ENCODE peak calls at places on chromosome 13, in seven cellular contexts. One of them, this sample, is unnamed.

GRCh38 chr13:109159650-109160309 is 530.4 kb downstream of the MYO16 start:
- DNase-seq in transverse colon: no peak
- DNase-seq in IMR-90: no peak
- DNase-seq in tibial nerve: no peak
- DNase-seq in suprapubic skin: no peak
- DNase-seq in Peyer's patch: no peak
- DNase-seq in heart left ventricle: no peak
- DNase-seq in this sample: no peak

GRCh38 chr13:100147825-100148224 is 58.9 kb downstream of the PCCA start:
- DNase-seq in transverse colon: no peak
- DNase-seq in IMR-90: no peak
- DNase-seq in tibial nerve: no peak
- DNase-seq in suprapubic skin: no peak
- DNase-seq in Peyer's patch: no peak
- DNase-seq in heart left ventricle: no peak
- DNase-seq in this sample: no peak

GRCh38 chr13:46523972-46524737 is 28.8 kb upstream of the LRCH1 start:
- DNase-seq in transverse colon: no peak
- DNase-seq in IMR-90: no peak
- DNase-seq in tibial nerve: no peak
- DNase-seq in suprapubic skin: no peak
- DNase-seq in Peyer's patch: no peak
- DNase-seq in heart left ventricle: no peak
- DNase-seq in this sample: no peak

GRCh38 chr13:43546260-43546659 is 240.5 kb downstream of the ENOX1 start:
- DNase-seq in transverse colon: no peak
- DNase-seq in IMR-90: no peak
- DNase-seq in tibial nerve: no peak
- DNase-seq in suprapubic skin: no peak
- DNase-seq in Peyer's patch: no peak
- DNase-seq in heart left ventricle: peak
- DNase-seq in this sample: no peak

GRCh38 chr13:27405521-27406134 is 18.8 kb upstream of the GTF3A start:
- DNase-seq in transverse colon: peak
- DNase-seq in IMR-90: no peak
- DNase-seq in tibial nerve: no peak
- DNase-seq in suprapubic skin: no peak
- DNase-seq in Peyer's patch: peak
- DNase-seq in heart left ventricle: no peak
- DNase-seq in this sample: no peak

GRCh38 chr13:50375792-50376191 is 360.5 kb downstream of the KCNRG start:
- DNase-seq in transverse colon: no peak
- DNase-seq in IMR-90: peak
- DNase-seq in tibial nerve: no peak
- DNase-seq in suprapubic skin: no peak
- DNase-seq in Peyer's patch: no peak
- DNase-seq in heart left ventricle: no peak
- DNase-seq in this sample: peak

GRCh38 chr13:61414686-61415664 is 674 bp downstream of the PCDH20 start:
- DNase-seq in transverse colon: peak
- DNase-seq in IMR-90: no peak
- DNase-seq in tibial nerve: no peak
- DNase-seq in suprapubic skin: no peak
- DNase-seq in Peyer's patch: peak
- DNase-seq in heart left ventricle: peak
- DNase-seq in this sample: no peak

GRCh38 chr13:36725936-36726335 is 52.1 kb downstream of the SERTM1 start:
- DNase-seq in transverse colon: no peak
- DNase-seq in IMR-90: no peak
- DNase-seq in tibial nerve: no peak
- DNase-seq in suprapubic skin: no peak
- DNase-seq in Peyer's patch: no peak
- DNase-seq in heart left ventricle: no peak
- DNase-seq in this sample: no peak

GRCh38 chr13:98332222-98332621 is 155.2 kb upstream of the RNF113B start:
- DNase-seq in transverse colon: no peak
- DNase-seq in IMR-90: no peak
- DNase-seq in tibial nerve: no peak
- DNase-seq in suprapubic skin: no peak
- DNase-seq in Peyer's patch: no peak
- DNase-seq in heart left ventricle: no peak
- DNase-seq in this sample: no peak

GRCh38 chr13:106795847-106796246 is 227.9 kb upstream of the ARGLU1 start:
- DNase-seq in transverse colon: no peak
- DNase-seq in IMR-90: no peak
- DNase-seq in tibial nerve: no peak
- DNase-seq in suprapubic skin: no peak
- DNase-seq in Peyer's patch: no peak
- DNase-seq in heart left ventricle: no peak
- DNase-seq in this sample: no peak

GRCh38 chr13:73465629-73465974 is 406.8 kb downstream of the KLF5 start:
- DNase-seq in transverse colon: peak
- DNase-seq in IMR-90: peak
- DNase-seq in tibial nerve: no peak
- DNase-seq in suprapubic skin: no peak
- DNase-seq in Peyer's patch: no peak
- DNase-seq in heart left ventricle: no peak
- DNase-seq in this sample: peak

GRCh38 chr13:21813844-21814243 is 143.0 kb downstream of the FGF9 start:
- DNase-seq in transverse colon: no peak
- DNase-seq in IMR-90: no peak
- DNase-seq in tibial nerve: no peak
- DNase-seq in suprapubic skin: no peak
- DNase-seq in Peyer's patch: no peak
- DNase-seq in heart left ventricle: no peak
- DNase-seq in this sample: no peak

GRCh38 chr13:47798906-47799305 is 202.2 kb downstream of the SUCLA2 start:
- DNase-seq in transverse colon: no peak
- DNase-seq in IMR-90: peak
- DNase-seq in tibial nerve: no peak
- DNase-seq in suprapubic skin: no peak
- DNase-seq in Peyer's patch: no peak
- DNase-seq in heart left ventricle: no peak
- DNase-seq in this sample: peak

GRCh38 chr13:45179428-45179827 is 21.4 kb downstream of the KCTD4 start:
- DNase-seq in transverse colon: no peak
- DNase-seq in IMR-90: peak
- DNase-seq in tibial nerve: no peak
- DNase-seq in suprapubic skin: no peak
- DNase-seq in Peyer's patch: no peak
- DNase-seq in heart left ventricle: no peak
- DNase-seq in this sample: no peak

GRCh38 chr13:93217701-93218100 is 8.9 kb upstream of the GPC6 start:
- DNase-seq in transverse colon: no peak
- DNase-seq in IMR-90: no peak
- DNase-seq in tibial nerve: no peak
- DNase-seq in suprapubic skin: no peak
- DNase-seq in Peyer's patch: no peak
- DNase-seq in heart left ventricle: no peak
- DNase-seq in this sample: no peak

GRCh38 chr13:93534181-93534700 is 307.6 kb downstream of the GPC6 start:
- DNase-seq in transverse colon: no peak
- DNase-seq in IMR-90: no peak
- DNase-seq in tibial nerve: no peak
- DNase-seq in suprapubic skin: no peak
- DNase-seq in Peyer's patch: no peak
- DNase-seq in heart left ventricle: no peak
- DNase-seq in this sample: no peak

GRCh38 chr13:44380404-44381165 is 7.0 kb downstream of the SERP2 start:
- DNase-seq in transverse colon: no peak
- DNase-seq in IMR-90: peak
- DNase-seq in tibial nerve: no peak
- DNase-seq in suprapubic skin: no peak
- DNase-seq in Peyer's patch: no peak
- DNase-seq in heart left ventricle: no peak
- DNase-seq in this sample: no peak

GRCh38 chr13:102470283-102470920 is 68.6 kb upstream of the FGF14 start:
- DNase-seq in transverse colon: no peak
- DNase-seq in IMR-90: no peak
- DNase-seq in tibial nerve: no peak
- DNase-seq in suprapubic skin: no peak
- DNase-seq in Peyer's patch: no peak
- DNase-seq in heart left ventricle: no peak
- DNase-seq in this sample: no peak

GRCh38 chr13:102983496-102983895 is 82.7 kb downstream of the SLC10A2 start:
- DNase-seq in transverse colon: no peak
- DNase-seq in IMR-90: no peak
- DNase-seq in tibial nerve: no peak
- DNase-seq in suprapubic skin: no peak
- DNase-seq in Peyer's patch: peak
- DNase-seq in heart left ventricle: no peak
- DNase-seq in this sample: no peak

GRCh38 chr13:91017031-91017668 is 330.3 kb upstream of the MIR17HG start:
- DNase-seq in transverse colon: no peak
- DNase-seq in IMR-90: peak
- DNase-seq in tibial nerve: no peak
- DNase-seq in suprapubic skin: no peak
- DNase-seq in Peyer's patch: peak
- DNase-seq in heart left ventricle: no peak
- DNase-seq in this sample: peak

GRCh38 chr13:21395953-21396352 is 63.1 kb downstream of the ZDHHC20 start:
- DNase-seq in transverse colon: no peak
- DNase-seq in IMR-90: no peak
- DNase-seq in tibial nerve: no peak
- DNase-seq in suprapubic skin: no peak
- DNase-seq in Peyer's patch: no peak
- DNase-seq in heart left ventricle: no peak
- DNase-seq in this sample: no peak

GRCh38 chr13:34734932-34735331 is 207.1 kb upstream of the NBEA start:
- DNase-seq in transverse colon: no peak
- DNase-seq in IMR-90: no peak
- DNase-seq in tibial nerve: no peak
- DNase-seq in suprapubic skin: no peak
- DNase-seq in Peyer's patch: no peak
- DNase-seq in heart left ventricle: no peak
- DNase-seq in this sample: no peak

GRCh38 chr13:30071890-30072817 is 221.7 kb upstream of the UBL3 start:
- DNase-seq in transverse colon: peak
- DNase-seq in IMR-90: no peak
- DNase-seq in tibial nerve: no peak
- DNase-seq in suprapubic skin: no peak
- DNase-seq in Peyer's patch: peak
- DNase-seq in heart left ventricle: no peak
- DNase-seq in this sample: no peak

GRCh38 chr13:113666951-113667701 is at the start of gene GRK1:
- DNase-seq in transverse colon: peak
- DNase-seq in IMR-90: no peak
- DNase-seq in tibial nerve: peak
- DNase-seq in suprapubic skin: peak
- DNase-seq in Peyer's patch: peak
- DNase-seq in heart left ventricle: peak
- DNase-seq in this sample: no peak

DNA sequence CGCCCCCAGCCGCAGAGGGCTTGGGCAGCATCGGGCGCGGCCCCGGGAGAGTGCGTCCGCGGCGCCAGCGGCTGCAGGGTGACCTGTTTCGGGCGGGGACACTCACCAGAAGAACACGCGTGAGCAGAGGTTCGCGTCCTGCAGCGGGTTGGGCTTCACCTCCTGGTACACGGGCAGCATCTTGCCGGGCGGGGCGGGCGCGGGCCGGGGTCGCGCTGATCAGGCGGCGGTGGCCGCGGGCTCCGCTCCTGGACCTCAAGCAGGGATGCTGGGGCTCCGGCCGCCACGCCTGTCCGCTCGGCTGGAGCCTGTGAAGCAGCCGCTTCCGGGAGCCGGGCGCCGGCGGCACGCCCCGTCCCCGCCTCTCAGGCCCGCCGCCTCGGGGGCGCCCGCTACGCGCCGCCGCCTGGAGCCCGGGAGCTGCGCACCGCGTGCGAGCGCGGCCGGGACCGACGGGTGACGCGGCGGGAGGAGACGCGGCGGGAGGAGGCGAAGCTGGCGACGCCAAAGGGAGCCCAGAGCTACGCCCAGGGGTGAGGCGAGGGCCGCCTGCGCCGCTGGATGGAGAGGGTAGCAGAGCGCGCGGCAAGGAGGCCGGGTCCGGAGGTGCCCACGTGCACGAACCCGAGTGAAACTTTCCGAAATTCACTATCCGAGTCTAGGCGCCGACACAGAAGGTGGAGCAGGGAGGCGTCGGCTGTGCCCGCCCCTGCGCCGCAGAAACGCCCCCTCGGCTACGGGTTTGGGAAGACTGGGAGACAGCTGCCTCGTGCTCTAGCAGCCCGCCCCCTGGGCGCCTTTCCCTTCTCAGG is at the start of gene ABCC4:
- DNase-seq in transverse colon: peak
- DNase-seq in IMR-90: peak
- DNase-seq in tibial nerve: no peak
- DNase-seq in suprapubic skin: no peak
- DNase-seq in Peyer's patch: peak
- DNase-seq in heart left ventricle: peak
- DNase-seq in this sample: peak
- TF ChIP-seq POLR2A in transverse colon: no peak
- TF ChIP-seq POLR2A in IMR-90: peak
- TF ChIP-seq POLR2A in tibial nerve: peak
- TF ChIP-seq POLR2A in suprapubic skin: no peak
- TF ChIP-seq POLR2A in Peyer's patch: no peak
- TF ChIP-seq POLR2A in heart left ventricle: no peak
- TF ChIP-seq POLR2A in this sample: peak

GRCh38 chr13:110915057-110915873 is at the start of gene ANKRD10:
- DNase-seq in transverse colon: peak
- DNase-seq in IMR-90: peak
- DNase-seq in tibial nerve: peak
- DNase-seq in suprapubic skin: peak
- DNase-seq in Peyer's patch: peak
- DNase-seq in heart left ventricle: peak
- DNase-seq in this sample: peak
- TF ChIP-seq POLR2A in transverse colon: peak
- TF ChIP-seq POLR2A in IMR-90: peak
- TF ChIP-seq POLR2A in tibial nerve: peak
- TF ChIP-seq POLR2A in suprapubic skin: peak
- TF ChIP-seq POLR2A in Peyer's patch: no peak
- TF ChIP-seq POLR2A in heart left ventricle: peak
- TF ChIP-seq POLR2A in this sample: peak

GRCh38 chr13:97127842-97128241 is 94.3 kb upstream of the MBNL2 start:
- DNase-seq in transverse colon: no peak
- DNase-seq in IMR-90: no peak
- DNase-seq in tibial nerve: no peak
- DNase-seq in suprapubic skin: no peak
- DNase-seq in Peyer's patch: no peak
- DNase-seq in heart left ventricle: no peak
- DNase-seq in this sample: no peak
- TF ChIP-seq POLR2A in transverse colon: no peak
- TF ChIP-seq POLR2A in IMR-90: no peak
- TF ChIP-seq POLR2A in tibial nerve: no peak
- TF ChIP-seq POLR2A in suprapubic skin: no peak
- TF ChIP-seq POLR2A in Peyer's patch: no peak
- TF ChIP-seq POLR2A in heart left ventricle: no peak
- TF ChIP-seq POLR2A in this sample: no peak

DNA sequence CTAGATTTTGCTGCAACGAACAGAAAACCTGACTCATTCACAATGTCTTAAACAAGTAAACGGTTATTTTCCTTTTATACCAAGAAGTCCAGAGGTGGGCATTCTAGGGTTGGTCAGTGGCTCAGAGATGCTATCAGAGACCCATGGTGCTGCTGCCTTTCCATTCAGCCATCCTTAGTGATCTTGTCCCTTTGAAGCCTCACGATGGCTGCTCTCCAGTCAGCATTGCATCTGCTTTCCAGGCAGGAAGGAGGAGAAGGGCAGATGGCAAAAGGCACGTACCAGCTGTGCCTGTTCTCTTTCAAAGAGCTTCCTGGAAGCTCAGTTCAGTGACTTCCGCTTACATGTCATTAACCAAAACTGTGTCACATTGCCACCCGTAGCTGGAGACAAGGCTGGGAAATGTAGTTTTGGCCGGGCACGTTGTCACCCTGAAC is 30.1 kb downstream of the WDFY2 start:
- DNase-seq in transverse colon: peak
- DNase-seq in IMR-90: no peak
- DNase-seq in tibial nerve: no peak
- DNase-seq in suprapubic skin: no peak
- DNase-seq in Peyer's patch: peak
- DNase-seq in heart left ventricle: peak
- DNase-seq in this sample: no peak
- TF ChIP-seq POLR2A in transverse colon: no peak
- TF ChIP-seq POLR2A in IMR-90: no peak
- TF ChIP-seq POLR2A in tibial nerve: no peak
- TF ChIP-seq POLR2A in suprapubic skin: no peak
- TF ChIP-seq POLR2A in Peyer's patch: no peak
- TF ChIP-seq POLR2A in heart left ventricle: no peak
- TF ChIP-seq POLR2A in this sample: no peak